ENCODE peak calls at places on chromosomes 11 and 22, in seven cellular contexts. One of them, this sample, is unnamed.
A peak's percentile ranks its signal among the peaks of the same experiment; 100 is the strongest.

GRCh38 chr11:111632798-111633197 is 30.5 kb downstream of the SIK2 start:
- DNase-seq in mesendoderm: no peak
- DNase-seq in keratinocyte: no peak
- DNase-seq in mammary epithelial cell: no peak
- DNase-seq in IMR-90: no peak
- DNase-seq in SK-N-SH: peak; percentile 40
- DNase-seq in endodermal cell: no peak
- DNase-seq in this sample: no peak

GRCh38 chr22:46233231-46233630 is 16.9 kb downstream of the CDPF1 start:
- DNase-seq in mesendoderm: no peak
- DNase-seq in keratinocyte: no peak
- DNase-seq in mammary epithelial cell: peak; percentile 51
- DNase-seq in IMR-90: peak; percentile 29
- DNase-seq in SK-N-SH: no peak
- DNase-seq in endodermal cell: no peak
- DNase-seq in this sample: peak; percentile 65

GRCh38 chr22:31332886-31333285 is 13.3 kb downstream of the PATZ1 start:
- DNase-seq in mesendoderm: no peak
- DNase-seq in keratinocyte: no peak
- DNase-seq in mammary epithelial cell: peak; percentile 44
- DNase-seq in IMR-90: peak; percentile 62
- DNase-seq in SK-N-SH: no peak
- DNase-seq in endodermal cell: no peak
- DNase-seq in this sample: no peak

GRCh38 chr11:132050081-132050480 is 679.7 kb downstream of the NTM start:
- DNase-seq in mesendoderm: no peak
- DNase-seq in keratinocyte: no peak
- DNase-seq in mammary epithelial cell: no peak
- DNase-seq in IMR-90: no peak
- DNase-seq in SK-N-SH: no peak
- DNase-seq in endodermal cell: no peak
- DNase-seq in this sample: no peak

GRCh38 chr11:33802414-33802950 is 28.2 kb upstream of the FBXO3 start:
- DNase-seq in mesendoderm: peak; percentile 98
- DNase-seq in keratinocyte: peak; percentile 9
- DNase-seq in mammary epithelial cell: peak; percentile 89
- DNase-seq in IMR-90: peak; percentile 88
- DNase-seq in SK-N-SH: peak; percentile 72
- DNase-seq in endodermal cell: peak; percentile 95
- DNase-seq in this sample: peak; percentile 79

GRCh38 chr11:78040691-78041379 is 17.8 kb upstream of the KCTD14 start:
- DNase-seq in mesendoderm: peak; percentile 68
- DNase-seq in keratinocyte: no peak
- DNase-seq in mammary epithelial cell: no peak
- DNase-seq in IMR-90: no peak
- DNase-seq in SK-N-SH: no peak
- DNase-seq in endodermal cell: peak; percentile 67
- DNase-seq in this sample: no peak

GRCh38 chr11:36153581-36153980 is 135.6 kb downstream of the COMMD9 start:
- DNase-seq in mesendoderm: peak; percentile 73
- DNase-seq in keratinocyte: no peak
- DNase-seq in mammary epithelial cell: no peak
- DNase-seq in IMR-90: peak; percentile 35
- DNase-seq in SK-N-SH: no peak
- DNase-seq in endodermal cell: no peak
- DNase-seq in this sample: peak; percentile 38

GRCh38 chr11:95923441-95923729 is 522 bp downstream of the MTMR2 start:
- DNase-seq in mesendoderm: no peak
- DNase-seq in keratinocyte: no peak
- DNase-seq in mammary epithelial cell: no peak
- DNase-seq in IMR-90: no peak
- DNase-seq in SK-N-SH: no peak
- DNase-seq in endodermal cell: no peak
- DNase-seq in this sample: no peak

GRCh38 chr11:120385110-120385509 is 48.9 kb downstream of the ARHGEF12 start:
- DNase-seq in mesendoderm: peak; percentile 80
- DNase-seq in keratinocyte: no peak
- DNase-seq in mammary epithelial cell: no peak
- DNase-seq in IMR-90: peak; percentile 80
- DNase-seq in SK-N-SH: peak; percentile 25
- DNase-seq in endodermal cell: no peak
- DNase-seq in this sample: no peak

GRCh38 chr11:114610984-114611944 is 15.7 kb upstream of the NXPE4 start:
- DNase-seq in mesendoderm: peak; percentile 14
- DNase-seq in keratinocyte: no peak
- DNase-seq in mammary epithelial cell: no peak
- DNase-seq in IMR-90: peak; percentile 5
- DNase-seq in SK-N-SH: no peak
- DNase-seq in endodermal cell: peak; percentile 9
- DNase-seq in this sample: peak; percentile 39

GRCh38 chr22:48332438-48333322 is 1495.0 kb downstream of the BRD1 start:
- DNase-seq in mesendoderm: no peak
- DNase-seq in keratinocyte: no peak
- DNase-seq in mammary epithelial cell: no peak
- DNase-seq in IMR-90: no peak
- DNase-seq in SK-N-SH: no peak
- DNase-seq in endodermal cell: peak; percentile 29
- DNase-seq in this sample: no peak

GRCh38 chr22:17734197-17734596 is 40.1 kb downstream of the BID start:
- DNase-seq in mesendoderm: no peak
- DNase-seq in keratinocyte: no peak
- DNase-seq in mammary epithelial cell: no peak
- DNase-seq in IMR-90: peak; percentile 87
- DNase-seq in SK-N-SH: no peak
- DNase-seq in endodermal cell: peak; percentile 6
- DNase-seq in this sample: peak; percentile 39

GRCh38 chr11:113553235-113553634 is 78.0 kb upstream of the DRD2 start:
- DNase-seq in mesendoderm: peak; percentile 94
- DNase-seq in keratinocyte: peak; percentile 95
- DNase-seq in mammary epithelial cell: peak; percentile 85
- DNase-seq in IMR-90: peak; percentile 89
- DNase-seq in SK-N-SH: no peak
- DNase-seq in endodermal cell: peak; percentile 80
- DNase-seq in this sample: peak; percentile 85

GRCh38 chr22:35409783-35410662 is 10.1 kb downstream of the MCM5 start:
- DNase-seq in mesendoderm: no peak
- DNase-seq in keratinocyte: no peak
- DNase-seq in mammary epithelial cell: no peak
- DNase-seq in IMR-90: no peak
- DNase-seq in SK-N-SH: no peak
- DNase-seq in endodermal cell: no peak
- DNase-seq in this sample: no peak

GRCh38 chr22:50601669-50602337 is 1.2 kb downstream of the MAPK8IP2 start:
- DNase-seq in mesendoderm: no peak
- DNase-seq in keratinocyte: no peak
- DNase-seq in mammary epithelial cell: no peak
- DNase-seq in IMR-90: no peak
- DNase-seq in SK-N-SH: peak; percentile 36
- DNase-seq in endodermal cell: no peak
- DNase-seq in this sample: no peak

GRCh38 chr22:41598891-41599635 is 9.4 kb upstream of the PMM1 start:
- DNase-seq in mesendoderm: no peak
- DNase-seq in keratinocyte: no peak
- DNase-seq in mammary epithelial cell: peak; percentile 58
- DNase-seq in IMR-90: no peak
- DNase-seq in SK-N-SH: no peak
- DNase-seq in endodermal cell: no peak
- DNase-seq in this sample: no peak

GRCh38 chr11:26558191-26558590 is 13.9 kb downstream of the MUC15 start:
- DNase-seq in mesendoderm: no peak
- DNase-seq in keratinocyte: no peak
- DNase-seq in mammary epithelial cell: no peak
- DNase-seq in IMR-90: no peak
- DNase-seq in SK-N-SH: no peak
- DNase-seq in endodermal cell: no peak
- DNase-seq in this sample: no peak

GRCh38 chr11:100546714-100547113 is 140.4 kb upstream of the ARHGAP42 start:
- DNase-seq in mesendoderm: peak; percentile 3
- DNase-seq in keratinocyte: peak; percentile 54
- DNase-seq in mammary epithelial cell: peak; percentile 83
- DNase-seq in IMR-90: peak; percentile 28
- DNase-seq in SK-N-SH: no peak
- DNase-seq in endodermal cell: no peak
- DNase-seq in this sample: no peak

GRCh38 chr11:40130427-40130826 is 1329.0 kb downstream of the LRRC4C start:
- DNase-seq in mesendoderm: peak; percentile 81
- DNase-seq in keratinocyte: no peak
- DNase-seq in mammary epithelial cell: no peak
- DNase-seq in IMR-90: no peak
- DNase-seq in SK-N-SH: peak; percentile 16
- DNase-seq in endodermal cell: peak; percentile 71
- DNase-seq in this sample: no peak

GRCh38 chr22:42432020-42432596 is at the start of gene NFAM1:
- DNase-seq in mesendoderm: no peak
- DNase-seq in keratinocyte: no peak
- DNase-seq in mammary epithelial cell: no peak
- DNase-seq in IMR-90: no peak
- DNase-seq in SK-N-SH: no peak
- DNase-seq in endodermal cell: peak; percentile 56
- DNase-seq in this sample: no peak

GRCh38 chr11:102317768-102318103 is 452 bp downstream of the BIRC3 start:
- DNase-seq in mesendoderm: no peak
- DNase-seq in keratinocyte: no peak
- DNase-seq in mammary epithelial cell: no peak
- DNase-seq in IMR-90: no peak
- DNase-seq in SK-N-SH: no peak
- DNase-seq in endodermal cell: no peak
- DNase-seq in this sample: no peak

GRCh38 chr22:27420817-27421361 is 380.7 kb downstream of the MN1 start:
- DNase-seq in mesendoderm: no peak
- DNase-seq in keratinocyte: peak; percentile 25
- DNase-seq in mammary epithelial cell: peak; percentile 82
- DNase-seq in IMR-90: peak; percentile 95
- DNase-seq in SK-N-SH: no peak
- DNase-seq in endodermal cell: no peak
- DNase-seq in this sample: peak; percentile 96
- H3K4me3 ChIP-seq in mesendoderm: no peak overlapping the region
- H3K4me3 ChIP-seq in keratinocyte: no peak overlapping the region
- H3K4me3 ChIP-seq in mammary epithelial cell: no peak overlapping the region
- H3K4me3 ChIP-seq in IMR-90: no peak overlapping the region
- H3K4me3 ChIP-seq in SK-N-SH: no peak overlapping the region
- H3K4me3 ChIP-seq in endodermal cell: no peak overlapping the region
- H3K4me3 ChIP-seq in this sample: peak overlapping the region; percentile 14

DNA sequence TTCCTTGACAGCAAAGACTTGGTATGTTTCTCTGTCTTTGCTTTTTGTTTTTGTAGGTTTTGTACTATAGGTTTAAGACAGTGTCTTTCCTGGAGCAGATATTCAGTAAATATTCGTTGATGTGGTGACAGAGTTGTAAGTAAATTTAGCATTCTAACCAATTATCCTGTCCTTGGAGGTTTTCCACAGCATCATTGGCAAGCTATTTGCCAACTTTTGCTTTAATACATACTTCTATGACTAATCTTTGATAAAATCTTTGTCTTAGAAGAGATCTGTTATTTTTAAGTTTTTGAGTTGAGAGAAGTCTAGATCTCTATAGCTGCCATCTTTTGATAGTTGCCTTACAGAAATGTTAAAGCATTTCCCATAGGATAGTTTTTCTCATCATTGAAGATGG is 3.8 kb downstream of the USP47 start:
- DNase-seq in mesendoderm: no peak
- DNase-seq in keratinocyte: no peak
- DNase-seq in mammary epithelial cell: no peak
- DNase-seq in IMR-90: peak; percentile 35
- DNase-seq in SK-N-SH: no peak
- DNase-seq in endodermal cell: no peak
- DNase-seq in this sample: peak; percentile 58
- H3K4me1 ChIP-seq in mesendoderm: peaks cover 7% of the 10 kb centered on the region
- H3K4me1 ChIP-seq in keratinocyte: peaks cover 39% of the 10 kb centered on the region
- H3K4me1 ChIP-seq in mammary epithelial cell: peaks cover 34% of the 10 kb centered on the region
- H3K4me1 ChIP-seq in IMR-90: peaks cover 10% of the 10 kb centered on the region
- H3K4me1 ChIP-seq in SK-N-SH: peaks cover 24% of the 10 kb centered on the region
- H3K4me1 ChIP-seq in endodermal cell: peaks cover 3% of the 10 kb centered on the region
- H3K4me1 ChIP-seq in this sample: peaks cover 62% of the 10 kb centered on the region

GRCh38 chr11:2139691-2140337 is 625 bp upstream of the IGF2 start:
- DNase-seq in mesendoderm: no peak
- DNase-seq in keratinocyte: no peak
- DNase-seq in mammary epithelial cell: peak; percentile 10
- DNase-seq in IMR-90: no peak
- DNase-seq in SK-N-SH: no peak
- DNase-seq in endodermal cell: peak; percentile 73
- DNase-seq in this sample: peak; percentile 49

GRCh38 chr11:2137202-2138071 is 1.8 kb downstream of the IGF2 start:
- DNase-seq in mesendoderm: peak; percentile 72
- DNase-seq in keratinocyte: no peak
- DNase-seq in mammary epithelial cell: peak; percentile 20
- DNase-seq in IMR-90: peak; percentile 48
- DNase-seq in SK-N-SH: peak; percentile 95
- DNase-seq in endodermal cell: peak; percentile 92
- DNase-seq in this sample: peak; percentile 97

GRCh38 chr11:2138075-2138435 is 1.1 kb downstream of the IGF2 start:
- DNase-seq in mesendoderm: no peak
- DNase-seq in keratinocyte: no peak
- DNase-seq in mammary epithelial cell: no peak
- DNase-seq in IMR-90: no peak
- DNase-seq in SK-N-SH: peak; percentile 64
- DNase-seq in endodermal cell: peak; percentile 76
- DNase-seq in this sample: peak; percentile 57

GRCh38 chr11:2139118-2139490 is at the start of gene IGF2:
- DNase-seq in mesendoderm: no peak
- DNase-seq in keratinocyte: no peak
- DNase-seq in mammary epithelial cell: no peak
- DNase-seq in IMR-90: no peak
- DNase-seq in SK-N-SH: peak; percentile 84
- DNase-seq in endodermal cell: peak; percentile 75
- DNase-seq in this sample: peak; percentile 88

GRCh38 chr11:2138436-2139117 is 612 bp downstream of the IGF2 start:
- DNase-seq in mesendoderm: no peak
- DNase-seq in keratinocyte: no peak
- DNase-seq in mammary epithelial cell: no peak
- DNase-seq in IMR-90: no peak
- DNase-seq in SK-N-SH: no peak
- DNase-seq in endodermal cell: peak; percentile 72
- DNase-seq in this sample: peak; percentile 61
- H3K9ac ChIP-seq in mesendoderm: no peak overlapping the region
- H3K9ac ChIP-seq in keratinocyte: no peak overlapping the region
- H3K9ac ChIP-seq in mammary epithelial cell: no peak overlapping the region
- H3K9ac ChIP-seq in IMR-90: peak overlapping the region; percentile 49
- H3K9ac ChIP-seq in SK-N-SH: no peak overlapping the region
- H3K9ac ChIP-seq in endodermal cell: no peak overlapping the region
- H3K9ac ChIP-seq in this sample: no peak overlapping the region

GRCh38 chr11:69636512-69636866 is 4.5 kb upstream of the CCND1 start:
- DNase-seq in mesendoderm: peak; percentile 90
- DNase-seq in keratinocyte: no peak
- DNase-seq in mammary epithelial cell: no peak
- DNase-seq in IMR-90: peak; percentile 90
- DNase-seq in SK-N-SH: no peak
- DNase-seq in endodermal cell: peak; percentile 93
- DNase-seq in this sample: peak; percentile 94

GRCh38 chr11:69637956-69638871 is 2.7 kb upstream of the CCND1 start:
- DNase-seq in mesendoderm: peak; percentile 89
- DNase-seq in keratinocyte: no peak
- DNase-seq in mammary epithelial cell: peak; percentile 54
- DNase-seq in IMR-90: peak; percentile 65
- DNase-seq in SK-N-SH: peak; percentile 89
- DNase-seq in endodermal cell: peak; percentile 93
- DNase-seq in this sample: peak; percentile 80

GRCh38 chr11:69636870-69637600 is 3.9 kb upstream of the CCND1 start:
- DNase-seq in mesendoderm: no peak
- DNase-seq in keratinocyte: no peak
- DNase-seq in mammary epithelial cell: no peak
- DNase-seq in IMR-90: no peak
- DNase-seq in SK-N-SH: no peak
- DNase-seq in endodermal cell: peak; percentile 65
- DNase-seq in this sample: no peak

GRCh38 chr11:69638941-69639681 is 1.8 kb upstream of the CCND1 start:
- DNase-seq in mesendoderm: peak; percentile 99
- DNase-seq in keratinocyte: peak; percentile 78
- DNase-seq in mammary epithelial cell: peak; percentile 95
- DNase-seq in IMR-90: peak; percentile 97
- DNase-seq in SK-N-SH: peak; percentile 93
- DNase-seq in endodermal cell: peak; percentile 99
- DNase-seq in this sample: peak; percentile 99

GRCh38 chr11:69637601-69637955 is 3.4 kb upstream of the CCND1 start:
- DNase-seq in mesendoderm: no peak
- DNase-seq in keratinocyte: no peak
- DNase-seq in mammary epithelial cell: no peak
- DNase-seq in IMR-90: no peak
- DNase-seq in SK-N-SH: no peak
- DNase-seq in endodermal cell: peak; percentile 83
- DNase-seq in this sample: no peak
- H3K4me3 ChIP-seq in mesendoderm: no peak overlapping the region
- H3K4me3 ChIP-seq in keratinocyte: no peak overlapping the region
- H3K4me3 ChIP-seq in mammary epithelial cell: no peak overlapping the region
- H3K4me3 ChIP-seq in IMR-90: no peak overlapping the region
- H3K4me3 ChIP-seq in SK-N-SH: no peak overlapping the region
- H3K4me3 ChIP-seq in endodermal cell: peak overlapping the region; percentile 79
- H3K4me3 ChIP-seq in this sample: peak overlapping the region; percentile 89